ENCODE peak calls at places on chromosomes 1 and 21, in nine cellular contexts. W is heart left ventricle; L is CD8-positive, alpha-beta T cell; D is MM.1S; R is lung; Z is thyroid gland; M is transverse colon; N is A549; O is upper lobe of left lung. K is an unnamed sample. For H3K4me1, the result is how much of the 10 kb centered on the place peaks cover.

GRCh38 chr1:230639714-230640209 is 2.5 kb upstream of the COG2 start:
- DNase-seq in W (no peak), L (no peak), D (no peak), R (no peak), Z (no peak), M (no peak), N (no peak), O (no peak), K (no peak)

GRCh38 chr1:159928491-159929050 is 3.3 kb upstream of the TAGLN2 start:
- DNase-seq in W (no peak), L (no peak), D (no peak), R (no peak), Z (no peak), M (no peak), N (no peak), O (no peak), K (no peak)

GRCh38 chr1:27296773-27297214 is 25.2 kb upstream of the TMEM222 start:
- DNase-seq in W (peak), L (peak), D (peak), R (peak), Z (peak), M (peak), N (peak), O (peak), K (peak)

GRCh38 chr1:236143104-236143948 is 987 bp downstream of the GPR137B start:
- DNase-seq in W (no peak), L (no peak), D (no peak), R (no peak), Z (no peak), M (no peak), N (no peak), O (no peak), K (no peak)

GRCh38 chr1:225873281-225873850 is 8.8 kb downstream of the TMEM63A start:
- DNase-seq in W (no peak), L (no peak), D (no peak), R (no peak), Z (no peak), M (no peak), N (no peak), O (no peak), K (no peak)

GRCh38 chr21:42405064-42406059 is 1.7 kb downstream of the UBASH3A start:
- DNase-seq in W (no peak), L (no peak), D (no peak), R (no peak), Z (no peak), M (peak), N (no peak), O (no peak), K (no peak)

GRCh38 chr1:154474802-154475201 is 27.2 kb upstream of the TDRD10 start:
- DNase-seq in W (peak), L (no peak), D (peak), R (peak), Z (peak), M (peak), N (no peak), O (peak), K (no peak)

GRCh38 chr1:114558548-114558947 is 22.9 kb downstream of the BCAS2 start:
- DNase-seq in W (no peak), L (no peak), D (no peak), R (no peak), Z (no peak), M (no peak), N (peak), O (no peak), K (no peak)

GRCh38 chr1:109181085-109181806 is 32.5 kb upstream of the SARS1 start:
- DNase-seq in W (no peak), L (no peak), D (no peak), R (no peak), Z (no peak), M (no peak), N (peak), O (no peak), K (no peak)

GRCh38 chr1:208044568-208045241 is 133.8 kb upstream of the CD34 start:
- DNase-seq in W (no peak), L (no peak), D (no peak), R (no peak), Z (no peak), M (no peak), N (no peak), O (no peak), K (no peak)

GRCh38 chr21:46454634-46455390 is 3.9 kb upstream of the DIP2A start:
- DNase-seq in W (no peak), L (no peak), D (no peak), R (no peak), Z (no peak), M (no peak), N (no peak), O (no peak), K (no peak)

GRCh38 chr21:45355573-45355972 is 49.4 kb upstream of the COL18A1 start:
- DNase-seq in W (no peak), L (no peak), D (no peak), R (no peak), Z (no peak), M (no peak), N (no peak), O (no peak), K (no peak)

GRCh38 chr21:42568834-42569731 is 55.4 kb downstream of the SLC37A1 start:
- DNase-seq in W (peak), L (no peak), D (no peak), R (no peak), Z (peak), M (peak), N (no peak), O (peak), K (peak)

GRCh38 chr1:178945763-178946266 is 74.9 kb upstream of the ANGPTL1 start:
- DNase-seq in W (no peak), L (no peak), D (no peak), R (no peak), Z (no peak), M (no peak), N (no peak), O (no peak), K (peak)

GRCh38 chr21:45617021-45617930 is 26.2 kb upstream of the PCBP3 start:
- DNase-seq in W (no peak), L (no peak), D (no peak), R (no peak), Z (no peak), M (no peak), N (no peak), O (no peak), K (no peak)

GRCh38 chr1:21334214-21335087 is 44.2 kb upstream of the ECE1 start:
- DNase-seq in W (peak), L (peak), D (peak), R (peak), Z (peak), M (peak), N (peak), O (peak), K (peak)
- H3K4me1 ChIP-seq in W (half or more), L (half or more), D (under half), R (under half), Z (half or more), M (half or more), N (half or more), O (half or more), K (half or more)

GRCh38 chr1:2229032-2229920 is 1.2 kb downstream of the SKI start:
- DNase-seq in W (peak), L (peak), D (peak), R (peak), Z (peak), M (peak), N (no peak), O (peak), K (peak)
- TF ChIP-seq CTCF in W (peak), L (no peak), D (no peak), R (no peak), Z (no peak), M (no peak), N (no peak), O (no peak), K (no peak)

DNA sequence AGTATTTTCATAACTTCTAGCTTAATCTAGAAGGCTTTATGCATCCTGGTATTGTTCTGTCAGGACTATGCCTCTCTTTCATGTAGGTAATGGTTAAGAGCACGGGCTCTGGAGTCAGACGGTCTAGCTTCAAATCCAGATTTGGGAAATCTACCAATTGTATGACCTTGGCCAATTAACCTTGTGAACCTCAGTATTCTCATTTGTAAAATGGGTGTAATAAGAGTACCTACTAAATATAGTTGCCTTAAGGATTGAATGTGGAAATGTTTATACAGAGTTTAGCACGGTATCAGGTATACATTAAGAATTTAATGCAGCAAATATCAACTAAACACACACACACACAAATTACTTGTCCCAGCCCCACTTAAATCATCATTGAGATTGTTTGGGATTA is 97.3 kb upstream of the RAB3GAP2 start:
- DNase-seq in W (no peak), L (no peak), D (no peak), R (no peak), Z (no peak), M (no peak), N (no peak), O (no peak), K (no peak)
- H3K4me3 ChIP-seq in W (no peak), L (no peak), D (no peak), R (no peak), Z (no peak), M (no peak), N (no peak), O (no peak), K (no peak)

DNA sequence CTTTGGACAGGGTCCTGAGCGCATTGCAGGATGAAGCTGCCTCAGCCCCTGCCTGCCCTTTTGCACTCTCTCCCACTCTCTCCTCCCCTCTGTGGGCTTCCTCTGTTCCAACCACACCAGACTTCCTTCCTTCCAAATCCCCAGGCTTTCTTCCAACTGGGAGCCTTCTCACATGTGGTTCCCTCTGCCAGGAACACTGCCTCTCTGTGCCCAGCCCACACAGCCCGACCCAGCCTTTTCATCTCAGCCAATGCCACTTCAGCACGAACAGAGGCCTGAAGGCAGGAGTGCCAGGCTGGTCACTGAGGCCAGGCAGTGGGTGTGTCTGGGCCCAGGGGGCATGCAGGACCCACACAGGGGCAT is 5.9 kb downstream of the SELENON start:
- DNase-seq in W (peak), L (no peak), D (no peak), R (no peak), Z (no peak), M (no peak), N (no peak), O (no peak), K (peak)
- H3K4me1 ChIP-seq in W (half or more), L (under half), D (under half), R (under half), Z (half or more), M (under half), N (under half), O (half or more), K (half or more)

GRCh38 chr1:3425486-3426215 is 28.8 kb upstream of the ARHGEF16 start:
- DNase-seq in W (no peak), L (no peak), D (no peak), R (no peak), Z (no peak), M (no peak), N (no peak), O (no peak), K (no peak)

GRCh38 chr1:3423896-3424610 is 30.4 kb upstream of the ARHGEF16 start:
- DNase-seq in W (no peak), L (no peak), D (no peak), R (no peak), Z (no peak), M (no peak), N (no peak), O (no peak), K (no peak)

GRCh38 chr1:3420218-3420951 is 34.1 kb upstream of the ARHGEF16 start:
- DNase-seq in W (no peak), L (no peak), D (no peak), R (no peak), Z (no peak), M (no peak), N (no peak), O (no peak), K (no peak)

GRCh38 chr1:3423245-3423829 is 31.1 kb upstream of the ARHGEF16 start:
- DNase-seq in W (peak), L (no peak), D (no peak), R (peak), Z (no peak), M (peak), N (no peak), O (peak), K (peak)

GRCh38 chr1:3422638-3423037 is 31.8 kb upstream of the ARHGEF16 start:
- DNase-seq in W (no peak), L (no peak), D (no peak), R (no peak), Z (no peak), M (no peak), N (no peak), O (no peak), K (no peak)
- TF ChIP-seq CTCF in W (no peak), L (no peak), D (no peak), R (no peak), Z (no peak), M (no peak), N (no peak), O (no peak), K (no peak)

DNA sequence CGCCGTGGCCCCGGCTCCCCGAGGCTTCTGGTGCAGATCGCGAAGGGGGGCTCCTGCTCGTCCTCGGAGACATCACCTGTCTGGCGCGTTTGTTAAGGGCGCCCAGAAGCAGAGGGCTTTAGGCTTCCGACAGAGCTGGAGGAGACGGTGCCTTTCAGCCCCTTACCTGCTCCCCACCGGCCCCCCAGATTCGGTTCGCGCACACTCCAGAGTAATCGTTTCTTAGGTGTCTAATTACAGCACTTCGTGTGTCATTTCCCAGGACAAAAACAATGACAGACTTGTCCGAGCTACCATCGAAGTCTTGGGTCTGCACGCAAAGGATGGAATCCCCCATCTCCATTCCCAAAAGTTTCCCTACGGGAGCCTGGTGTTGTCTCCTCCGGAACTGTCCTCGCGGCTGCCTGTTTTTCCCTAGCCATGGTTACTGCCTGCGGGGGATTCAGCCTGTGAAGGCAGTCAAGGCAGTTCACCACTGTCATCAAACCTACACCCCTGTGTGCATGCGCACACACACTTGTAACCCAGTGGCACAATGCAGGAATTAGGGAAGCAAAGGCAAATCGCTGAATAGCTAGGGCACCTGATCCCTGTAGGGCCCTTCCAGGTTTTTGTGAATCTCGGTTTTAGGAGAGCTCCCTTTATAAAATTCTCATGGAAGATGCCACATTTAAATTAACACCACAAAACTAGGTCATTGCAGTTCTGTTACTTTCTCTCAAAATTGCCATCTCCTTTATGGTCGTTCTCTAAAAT is 738 bp upstream of the CDC42BPA start:
- DNase-seq in W (peak), L (no peak), D (no peak), R (peak), Z (peak), M (peak), N (peak), O (peak), K (peak)
- H3K4me3 ChIP-seq in W (peak), L (peak), D (peak), R (peak), Z (peak), M (peak), N (peak), O (peak), K (peak)

DNA sequence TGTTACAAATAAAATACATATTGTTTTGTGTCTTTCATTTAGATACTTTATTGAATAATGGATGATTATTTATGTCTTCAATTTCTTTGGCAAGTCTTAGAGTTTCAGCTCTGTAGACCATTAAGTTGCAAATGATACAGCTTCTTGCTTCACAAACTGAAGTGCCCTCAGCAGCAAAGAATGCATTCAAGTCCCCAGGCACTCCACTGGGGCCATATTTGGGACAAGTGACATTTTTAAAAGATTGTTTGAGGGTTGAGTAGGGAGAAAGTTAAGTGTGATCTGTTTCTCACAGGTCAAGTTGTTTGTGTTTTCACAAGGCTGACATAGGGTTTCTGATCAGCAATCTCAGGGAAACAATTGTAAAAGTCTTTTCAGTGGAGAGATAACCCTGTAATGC is 400.7 kb downstream of the PLA2G4A start:
- DNase-seq in W (no peak), L (no peak), D (no peak), R (no peak), Z (no peak), M (no peak), N (no peak), O (no peak), K (no peak)
- H3K4me1 ChIP-seq in W (under half), L (under half), D (under half), R (under half), Z (under half), M (under half), N (under half), O (under half), K (under half)

DNA sequence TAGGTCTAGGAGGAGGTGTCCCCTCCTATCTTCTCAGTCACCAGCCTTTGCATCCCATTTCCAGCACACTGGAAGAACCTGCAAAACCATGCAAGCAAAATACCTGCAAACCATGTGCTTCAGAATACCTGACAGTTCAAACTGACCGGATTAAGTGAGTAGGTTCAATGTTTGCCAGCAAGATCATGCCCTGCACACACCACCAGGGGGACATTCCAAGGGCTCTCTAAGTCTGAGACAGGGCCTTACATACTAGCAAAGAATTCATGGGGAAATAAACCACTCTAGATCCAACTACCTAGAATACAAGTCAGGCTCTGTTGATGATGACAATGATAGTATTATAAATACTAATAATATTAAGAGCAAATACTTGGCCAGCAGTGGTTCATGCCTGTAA is 27.6 kb downstream of the INPP5B start:
- DNase-seq in W (no peak), L (peak), D (no peak), R (no peak), Z (no peak), M (no peak), N (no peak), O (no peak), K (no peak)
- TF ChIP-seq CTCF in W (no peak), L (peak), D (peak), R (no peak), Z (peak), M (peak), N (peak), O (peak), K (no peak)

K was measured in tibial artery.